ENCODE peak calls at places on chromosomes 3 and 15, in seven cellular contexts. T, L, F, B, S, E and Z are unnamed samples. For H3K36me3, the result is how much of the 10 kb centered on the place peaks cover.

GRCh38 chr3:141469712-141470111 is 17.1 kb upstream of the RASA2 start:
- DNase-seq in S (no peak), F (no peak), T (no peak), E (no peak), L (no peak), B (no peak), Z (no peak)

GRCh38 chr15:51341366-51342248 is at the start of gene GLDN:
- DNase-seq in B (no peak), L (no peak), S (no peak), T (no peak), F (peak), E (no peak), Z (peak)

GRCh38 chr3:157204431-157204830 is 44.5 kb upstream of the CCNL1 start:
- DNase-seq in T (no peak), F (no peak), E (no peak), L (peak), B (no peak), S (peak), Z (no peak)

GRCh38 chr3:197225579-197225978 is 72.8 kb downstream of the DLG1 start:
- DNase-seq in T (no peak), L (no peak), B (no peak), E (no peak), S (no peak), F (no peak), Z (no peak)

GRCh38 chr15:20340331-20340811 is 201.2 kb downstream of the GOLGA6L6 start:
- DNase-seq in E (no peak), S (peak), L (no peak), T (peak), F (peak), B (no peak), Z (no peak)

GRCh38 chr15:41698779-41699178 is 38.6 kb downstream of the MGA start:
- DNase-seq in L (peak), F (no peak), S (no peak), E (no peak), B (no peak), T (no peak), Z (no peak)

GRCh38 chr3:162134571-162134970 is 638.0 kb downstream of the OTOL1 start:
- DNase-seq in B (no peak), T (no peak), F (no peak), E (no peak), L (no peak), S (no peak), Z (no peak)

GRCh38 chr3:53715815-53716483 is 130.3 kb downstream of the CHDH start:
- DNase-seq in F (peak), E (no peak), T (no peak), B (no peak), S (no peak), L (no peak), Z (no peak)

GRCh38 chr3:58093573-58094195 is 85.5 kb downstream of the FLNB start:
- DNase-seq in S (peak), E (no peak), F (no peak), L (peak), B (no peak), T (no peak), Z (no peak)

GRCh38 chr15:101024111-101024695 is 105.0 kb downstream of the LRRK1 start:
- DNase-seq in T (no peak), S (no peak), F (peak), B (no peak), E (no peak), L (peak), Z (no peak)

GRCh38 chr15:77504310-77504709 is 83.6 kb downstream of the HMG20A start:
- DNase-seq in L (no peak), E (no peak), F (peak), B (no peak), T (no peak), S (no peak), Z (no peak)

GRCh38 chr3:45907769-45908705 is 21.7 kb downstream of the CCR9 start:
- DNase-seq in S (no peak), L (peak), E (no peak), T (no peak), F (no peak), B (no peak), Z (no peak)

GRCh38 chr3:61537366-61537765 is 24.0 kb upstream of the PTPRG start:
- DNase-seq in E (no peak), S (no peak), L (no peak), T (no peak), F (no peak), B (no peak), Z (no peak)

GRCh38 chr3:99925584-99925983 is 107.9 kb downstream of the CMSS1 start:
- DNase-seq in T (no peak), F (peak), L (no peak), E (peak), S (peak), B (no peak), Z (peak)

GRCh38 chr3:178067721-178068120 is 468.5 kb upstream of the KCNMB2 start:
- DNase-seq in B (no peak), F (no peak), E (no peak), L (no peak), S (no peak), T (no peak), Z (no peak)

GRCh38 chr3:65647369-65647768 is 391.3 kb downstream of the MAGI1 start:
- DNase-seq in E (no peak), F (no peak), T (no peak), B (no peak), L (no peak), S (no peak), Z (no peak)

GRCh38 chr3:53680026-53680425 is 166.2 kb downstream of the CHDH start:
- DNase-seq in E (peak), B (no peak), T (no peak), F (no peak), L (no peak), S (no peak), Z (no peak)

GRCh38 chr3:38648659-38649499 is 608 bp downstream of the SCN5A start:
- DNase-seq in E (no peak), B (no peak), F (no peak), T (no peak), S (no peak), L (no peak), Z (no peak)

GRCh38 chr15:79086814-79087213 is 3.8 kb downstream of the RASGRF1 start:
- DNase-seq in F (peak), E (no peak), B (no peak), T (no peak), S (no peak), L (no peak), Z (no peak)

GRCh38 chr3:56782900-56783299 is 18.8 kb downstream of the ARHGEF3 start:
- DNase-seq in E (no peak), L (no peak), F (no peak), S (no peak), B (no peak), T (no peak), Z (no peak)

GRCh38 chr15:91496754-91497691 is 356.5 kb upstream of the SLCO3A1 start:
- DNase-seq in T (no peak), B (no peak), S (no peak), L (no peak), F (peak), E (no peak), Z (no peak)

GRCh38 chr15:66832679-66833078 is 130.6 kb downstream of the SMAD6 start:
- DNase-seq in B (no peak), S (peak), L (no peak), F (no peak), T (no peak), E (no peak), Z (no peak)

GRCh38 chr3:139482206-139482605 is 5.9 kb upstream of the RBP2 start:
- DNase-seq in E (no peak), F (no peak), S (no peak), L (no peak), B (no peak), T (no peak), Z (no peak)

GRCh38 chr3:65814883-65815578 is 223.7 kb downstream of the MAGI1 start:
- DNase-seq in F (no peak), T (no peak), L (no peak), B (no peak), S (no peak), E (no peak), Z (no peak)

GRCh38 chr15:57356636-57357035 is 19.7 kb upstream of the CGNL1 start:
- DNase-seq in B (no peak), E (no peak), F (no peak), T (no peak), S (no peak), L (peak), Z (no peak)

GRCh38 chr3:59771760-59772159 is 721.9 kb upstream of the CFAP20DC start:
- DNase-seq in B (no peak), T (no peak), E (no peak), F (no peak), S (peak), L (peak), Z (no peak)

GRCh38 chr3:26247669-26248068 is 374.9 kb upstream of the LRRC3B start:
- DNase-seq in T (no peak), S (no peak), F (no peak), L (no peak), E (no peak), B (no peak), Z (no peak)

GRCh38 chr15:77186518-77187095 is 115.7 kb upstream of the TSPAN3 start:
- DNase-seq in S (no peak), T (no peak), L (no peak), E (no peak), F (no peak), B (no peak), Z (no peak)

GRCh38 chr3:151268267-151269235 is 9.8 kb downstream of the P2RY14 start:
- DNase-seq in B (no peak), S (no peak), L (no peak), E (no peak), F (no peak), T (no peak), Z (no peak)

GRCh38 chr15:79053894-79054293 is 36.7 kb downstream of the RASGRF1 start:
- DNase-seq in B (no peak), F (no peak), T (no peak), E (no peak), L (no peak), S (no peak), Z (no peak)

DNA sequence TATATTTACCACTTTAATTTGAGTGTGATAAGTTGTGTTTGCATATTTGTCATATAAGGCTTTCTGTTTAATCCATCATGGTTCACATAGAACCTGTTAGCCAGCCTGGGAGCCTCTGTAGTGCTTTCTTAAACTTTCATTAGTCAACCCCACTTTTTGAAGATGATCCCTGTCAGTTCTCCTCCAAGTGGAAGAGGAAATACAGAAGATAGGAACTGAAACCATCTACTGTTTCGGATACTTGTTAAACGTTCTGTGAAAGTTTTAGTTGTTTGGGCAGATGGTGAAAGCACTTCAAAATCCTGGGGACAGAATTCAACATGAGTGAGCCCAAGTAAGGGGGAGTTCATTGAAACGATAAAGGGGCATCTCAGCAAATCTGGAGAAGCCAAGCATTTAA is 4.6 kb upstream of the SAMMSON start:
- DNase-seq in F (no peak), T (no peak), S (no peak), L (no peak), E (no peak), B (no peak), Z (no peak)
- H3K4me3 ChIP-seq in F (no peak), T (no peak), S (no peak), L (no peak), E (no peak), B (no peak), Z (no peak)

GRCh38 chr3:111867889-111868426 is 8.9 kb downstream of the PHLDB2 start:
- DNase-seq in T (no peak), E (no peak), F (no peak), B (no peak), S (no peak), L (no peak), Z (no peak)

GRCh38 chr3:111862974-111863373 is 3.9 kb downstream of the PHLDB2 start:
- DNase-seq in L (no peak), T (no peak), B (no peak), E (no peak), S (no peak), F (no peak), Z (no peak)

GRCh38 chr3:111863942-111864341 is 4.9 kb downstream of the PHLDB2 start:
- DNase-seq in L (no peak), T (no peak), B (no peak), S (no peak), F (no peak), E (no peak), Z (no peak)

GRCh38 chr3:111862415-111862814 is 3.4 kb downstream of the PHLDB2 start:
- DNase-seq in T (no peak), E (no peak), S (no peak), F (no peak), B (no peak), L (no peak), Z (no peak)

DNA sequence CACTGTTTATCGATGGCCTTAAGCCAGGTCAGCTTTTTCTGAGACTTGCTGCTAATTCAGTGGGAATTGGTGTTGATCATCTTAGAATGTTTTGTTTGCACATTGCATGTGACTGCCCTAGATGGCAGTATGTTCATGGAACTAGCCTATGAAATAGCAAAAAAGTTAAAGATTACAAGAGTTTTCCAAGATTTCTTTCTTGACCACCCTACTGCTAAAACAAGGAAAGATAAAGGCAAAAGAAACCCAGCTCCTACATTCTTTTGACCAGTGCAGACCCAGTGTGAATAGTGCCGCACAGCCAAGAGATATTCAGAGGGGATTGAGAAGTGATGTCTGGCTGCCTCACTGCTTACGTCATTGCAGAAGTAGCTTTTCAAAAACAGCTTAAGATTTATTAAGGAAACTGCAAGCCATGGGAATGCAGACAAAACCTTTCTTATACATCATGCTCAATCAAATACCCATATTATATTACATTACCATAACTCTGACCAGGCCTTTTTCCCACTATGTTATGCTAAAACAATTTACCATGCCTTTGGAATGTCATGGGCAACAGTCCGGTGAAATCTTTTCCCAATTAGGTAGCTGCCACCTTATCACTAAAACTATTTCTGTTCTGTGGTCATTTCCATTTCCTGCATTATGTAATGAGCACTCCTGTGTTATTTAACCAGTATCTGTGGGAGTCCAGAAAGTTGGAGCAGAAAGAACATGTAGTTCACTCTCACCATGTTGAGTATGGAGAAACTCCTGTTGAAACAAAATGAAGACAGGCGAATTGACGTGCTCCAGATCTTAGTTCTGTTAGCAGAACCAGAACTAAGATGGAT is 6.0 kb downstream of the PHLDB2 start:
- DNase-seq in T (no peak), E (no peak), S (peak), L (peak), F (no peak), B (no peak), Z (no peak)
- H3K27ac ChIP-seq in T (peak), E (peak), S (peak), L (peak), F (peak), B (peak), Z (peak)

GRCh38 chr3:128803307-128803706 is 76.1 kb upstream of the ACAD9 start:
- DNase-seq in L (no peak), T (no peak), B (no peak), E (no peak), S (no peak), F (no peak), Z (no peak)

GRCh38 chr3:128804017-128804816 is 75.2 kb upstream of the ACAD9 start:
- DNase-seq in F (no peak), T (no peak), E (no peak), L (peak), B (no peak), S (no peak), Z (no peak)

GRCh38 chr3:128801779-128802369 is 75.9 kb downstream of the RAB7A start:
- DNase-seq in E (no peak), L (no peak), B (no peak), T (no peak), S (no peak), F (no peak), Z (no peak)

GRCh38 chr3:128799650-128800049 is 73.7 kb downstream of the RAB7A start:
- DNase-seq in S (no peak), L (no peak), E (no peak), F (no peak), T (no peak), B (no peak), Z (no peak)

GRCh38 chr3:128800241-128801187 is 74.5 kb downstream of the RAB7A start:
- DNase-seq in E (no peak), T (no peak), B (no peak), F (no peak), L (no peak), S (no peak), Z (no peak)
- H3K36me3 ChIP-seq in E (under half), T (under half), B (half or more), F (under half), L (half or more), S (under half), Z (under half)

GRCh38 chr15:85579957-85580694 is 199.7 kb downstream of the AKAP13 start:
- DNase-seq in L (no peak), S (no peak), F (peak), T (no peak), E (peak), B (no peak), Z (no peak)

GRCh38 chr15:85580914-85581313 is 200.5 kb downstream of the AKAP13 start:
- DNase-seq in F (peak), L (no peak), T (no peak), E (peak), B (no peak), S (no peak), Z (no peak)

GRCh38 chr15:85581495-85581894 is 201.1 kb downstream of the AKAP13 start:
- DNase-seq in E (peak), L (no peak), T (no peak), F (peak), S (no peak), B (no peak), Z (no peak)

GRCh38 chr15:85582076-85582718 is 201.8 kb downstream of the AKAP13 start:
- DNase-seq in F (peak), S (no peak), L (no peak), E (peak), B (no peak), T (no peak), Z (no peak)

GRCh38 chr15:85579011-85579701 is 198.8 kb downstream of the AKAP13 start:
- DNase-seq in S (no peak), T (no peak), L (no peak), F (peak), E (peak), B (no peak), Z (no peak)
- H3K4me3 ChIP-seq in S (no peak), T (no peak), L (no peak), F (peak), E (peak), B (peak), Z (peak)

DNA sequence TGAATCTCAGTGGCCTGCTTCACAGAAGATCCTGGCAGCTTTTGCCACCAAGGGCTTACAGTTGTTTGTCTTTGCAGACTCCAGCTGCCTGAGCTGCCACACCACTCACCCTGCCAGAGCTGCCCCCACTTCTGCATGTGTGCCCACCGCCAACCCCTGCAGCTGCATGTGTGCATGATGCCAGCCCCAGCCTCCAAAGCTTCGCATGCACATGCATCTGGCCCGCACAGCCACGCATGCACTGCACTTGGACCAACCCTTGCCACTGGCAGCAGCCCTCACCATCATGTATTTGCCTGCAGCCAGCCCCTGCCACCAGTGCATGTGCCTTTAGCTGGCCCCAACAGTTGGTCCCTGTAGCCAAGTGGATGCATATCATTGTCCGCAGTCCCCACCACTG is 31.3 kb downstream of the CCDC54 start:
- DNase-seq in L (no peak), E (no peak), B (no peak), F (no peak), T (no peak), S (no peak), Z (no peak)
- H3K27ac ChIP-seq in L (no peak), E (no peak), B (no peak), F (no peak), T (no peak), S (no peak), Z (no peak)

DNA sequence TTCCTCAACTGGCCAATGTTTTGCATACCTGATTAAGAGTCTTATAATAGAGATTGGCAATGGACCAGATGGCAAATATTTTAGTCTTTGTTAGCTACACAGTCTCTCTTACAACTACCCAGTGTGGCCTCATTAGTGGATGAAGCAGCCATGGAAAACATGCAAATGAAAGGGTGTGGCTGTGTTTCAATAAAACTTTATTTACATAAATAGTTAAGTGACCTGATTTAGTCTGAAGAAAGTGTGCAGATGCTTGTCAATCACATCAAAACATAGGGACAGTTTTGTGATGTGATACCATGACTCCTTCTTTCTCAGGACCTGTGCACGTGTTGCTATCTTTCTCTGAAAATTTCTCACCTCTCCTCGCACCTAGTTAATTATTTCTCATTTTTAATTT is 309.8 kb upstream of the GRM7 start:
- DNase-seq in F (no peak), B (no peak), S (no peak), E (no peak), L (no peak), T (no peak), Z (no peak)
- H3K36me3 ChIP-seq in F (under half), B (under half), S (under half), E (under half), L (under half), T (under half), Z (under half)

GRCh38 chr3:166201476-166201875 is 364.3 kb upstream of the BCHE start:
- DNase-seq in B (no peak), T (no peak), S (no peak), E (no peak), L (no peak), F (no peak), Z (no peak)
- H3K4me3 ChIP-seq in B (no peak), T (no peak), S (no peak), E (no peak), L (no peak), F (no peak), Z (no peak)

GRCh38 chr3:49775538-49775937 is 10.8 kb downstream of the IP6K1 start:
- DNase-seq in B (no peak), S (no peak), F (peak), L (no peak), T (no peak), E (no peak), Z (no peak)
- H3K27ac ChIP-seq in B (no peak), S (no peak), F (no peak), L (no peak), T (no peak), E (no peak), Z (no peak)